ENCODE peak calls at places on chromosome 11, in four cellular contexts. One of them, this sample, is unnamed.

GRCh38 chr11:73159981-73160777 is 18.1 kb upstream of the FCHSD2 start:
- DNase-seq in transverse colon: no peak
- DNase-seq in aorta: peak; percentile 14
- DNase-seq in effector memory CD4-positive, alpha-beta T cell: no peak
- DNase-seq in this sample: no peak

GRCh38 chr11:12219732-12220131 is 109.3 kb downstream of the MICAL2 start:
- DNase-seq in transverse colon: no peak
- DNase-seq in aorta: no peak
- DNase-seq in effector memory CD4-positive, alpha-beta T cell: no peak
- DNase-seq in this sample: no peak

GRCh38 chr11:270451-271208 is 7.6 kb upstream of the NLRP6 start:
- DNase-seq in transverse colon: no peak
- DNase-seq in aorta: no peak
- DNase-seq in effector memory CD4-positive, alpha-beta T cell: no peak
- DNase-seq in this sample: no peak

GRCh38 chr11:71170619-71171018 is 81.8 kb downstream of the SHANK2 start:
- DNase-seq in aorta: no peak
- DNase-seq in transverse colon: no peak
- DNase-seq in effector memory CD4-positive, alpha-beta T cell: no peak
- DNase-seq in this sample: no peak

GRCh38 chr11:19777342-19778102 is 64.9 kb downstream of the NAV2 start:
- DNase-seq in effector memory CD4-positive, alpha-beta T cell: no peak
- DNase-seq in aorta: no peak
- DNase-seq in transverse colon: no peak
- DNase-seq in this sample: no peak

GRCh38 chr11:76839326-76839725 is 21.4 kb upstream of the ACER3 start:
- DNase-seq in transverse colon: peak; percentile 57
- DNase-seq in aorta: no peak
- DNase-seq in effector memory CD4-positive, alpha-beta T cell: no peak
- DNase-seq in this sample: no peak

GRCh38 chr11:65781152-65781961 is 581 bp upstream of the AP5B1 start:
- DNase-seq in transverse colon: peak; percentile 37
- DNase-seq in aorta: peak; percentile 81
- DNase-seq in effector memory CD4-positive, alpha-beta T cell: no peak
- DNase-seq in this sample: no peak

GRCh38 chr11:29432719-29433325 is 584.0 kb downstream of the KCNA4 start:
- DNase-seq in transverse colon: no peak
- DNase-seq in aorta: no peak
- DNase-seq in effector memory CD4-positive, alpha-beta T cell: no peak
- DNase-seq in this sample: no peak

GRCh38 chr11:83157755-83158473 is 983 bp downstream of the PCF11 start:
- DNase-seq in aorta: peak; percentile 82
- DNase-seq in transverse colon: peak; percentile 55
- DNase-seq in effector memory CD4-positive, alpha-beta T cell: peak; percentile 9
- DNase-seq in this sample: peak; percentile 12

GRCh38 chr11:44877908-44878459 is 72.7 kb downstream of the TP53I11 start:
- DNase-seq in transverse colon: no peak
- DNase-seq in effector memory CD4-positive, alpha-beta T cell: no peak
- DNase-seq in aorta: no peak
- DNase-seq in this sample: no peak

GRCh38 chr11:11382858-11383532 is 29.9 kb upstream of the CSNK2A3 start:
- DNase-seq in aorta: no peak
- DNase-seq in transverse colon: no peak
- DNase-seq in effector memory CD4-positive, alpha-beta T cell: no peak
- DNase-seq in this sample: no peak

GRCh38 chr11:35515224-35515623 is 10.2 kb downstream of the PAMR1 start:
- DNase-seq in transverse colon: no peak
- DNase-seq in effector memory CD4-positive, alpha-beta T cell: no peak
- DNase-seq in aorta: no peak
- DNase-seq in this sample: no peak

GRCh38 chr11:121249039-121249663 is 43.4 kb upstream of the SC5D start:
- DNase-seq in aorta: no peak
- DNase-seq in transverse colon: no peak
- DNase-seq in effector memory CD4-positive, alpha-beta T cell: no peak
- DNase-seq in this sample: no peak

GRCh38 chr11:124725719-124726105 is 14.0 kb upstream of the NRGN start:
- DNase-seq in transverse colon: no peak
- DNase-seq in aorta: no peak
- DNase-seq in effector memory CD4-positive, alpha-beta T cell: no peak
- DNase-seq in this sample: no peak

GRCh38 chr11:64180871-64181270 is 5.1 kb upstream of the STIP1 start:
- DNase-seq in aorta: no peak
- DNase-seq in transverse colon: no peak
- DNase-seq in effector memory CD4-positive, alpha-beta T cell: no peak
- DNase-seq in this sample: no peak

DNA sequence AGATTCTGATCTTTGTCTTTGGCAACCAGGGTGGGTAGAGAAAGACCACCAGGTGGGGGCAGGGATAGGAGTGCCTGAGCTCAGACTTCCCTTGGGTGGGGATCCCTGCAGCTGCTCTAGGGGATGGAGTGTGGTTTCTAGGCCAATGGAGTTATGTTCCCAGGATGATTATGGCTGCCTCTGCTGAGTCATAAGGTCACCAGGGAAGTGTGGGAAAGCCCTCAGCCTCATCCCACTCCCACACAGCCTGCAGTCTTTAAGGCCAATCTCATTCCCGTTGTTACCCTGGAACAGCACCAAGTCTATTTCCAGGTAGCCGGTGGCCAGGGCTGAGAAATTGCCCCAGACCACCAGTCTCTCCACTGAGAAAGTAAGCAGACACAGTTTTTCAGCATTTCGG is 2269.3 kb upstream of the RAG2 start:
- DNase-seq in effector memory CD4-positive, alpha-beta T cell: no peak
- DNase-seq in aorta: no peak
- DNase-seq in transverse colon: no peak
- DNase-seq in this sample: no peak
- H3K9me3 ChIP-seq in effector memory CD4-positive, alpha-beta T cell: no peaks in the 10 kb centered on the region
- H3K9me3 ChIP-seq in aorta: no peaks in the 10 kb centered on the region
- H3K9me3 ChIP-seq in transverse colon: peaks cover 4% of the 10 kb centered on the region
- H3K9me3 ChIP-seq in this sample: no peaks in the 10 kb centered on the region

DNA sequence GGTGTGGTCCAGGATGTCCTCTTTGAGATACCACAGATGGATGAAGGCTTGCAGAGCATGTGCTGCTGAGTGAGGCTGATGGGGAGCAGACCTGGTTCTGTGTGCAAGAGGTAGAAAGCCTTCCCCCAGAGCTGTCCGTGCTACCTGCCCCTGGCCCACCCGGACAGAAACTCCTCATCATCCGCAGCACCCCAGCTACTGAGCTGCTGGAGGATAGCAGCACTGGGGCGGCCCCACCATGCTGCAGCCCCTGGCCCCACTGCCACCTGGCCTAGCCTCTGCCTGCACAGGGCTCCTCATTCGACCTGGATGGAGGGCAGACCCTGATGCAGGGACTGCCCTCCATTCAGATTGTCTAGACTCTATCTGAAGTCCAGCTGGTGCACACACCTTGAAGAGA is 50.5 kb downstream of the NCAPD3 start:
- DNase-seq in effector memory CD4-positive, alpha-beta T cell: no peak
- DNase-seq in aorta: peak; percentile 61
- DNase-seq in transverse colon: no peak
- DNase-seq in this sample: no peak
- H3K9me3 ChIP-seq in effector memory CD4-positive, alpha-beta T cell: no peaks in the 10 kb centered on the region
- H3K9me3 ChIP-seq in aorta: no peaks in the 10 kb centered on the region
- H3K9me3 ChIP-seq in transverse colon: no peaks in the 10 kb centered on the region
- H3K9me3 ChIP-seq in this sample: no peaks in the 10 kb centered on the region

DNA sequence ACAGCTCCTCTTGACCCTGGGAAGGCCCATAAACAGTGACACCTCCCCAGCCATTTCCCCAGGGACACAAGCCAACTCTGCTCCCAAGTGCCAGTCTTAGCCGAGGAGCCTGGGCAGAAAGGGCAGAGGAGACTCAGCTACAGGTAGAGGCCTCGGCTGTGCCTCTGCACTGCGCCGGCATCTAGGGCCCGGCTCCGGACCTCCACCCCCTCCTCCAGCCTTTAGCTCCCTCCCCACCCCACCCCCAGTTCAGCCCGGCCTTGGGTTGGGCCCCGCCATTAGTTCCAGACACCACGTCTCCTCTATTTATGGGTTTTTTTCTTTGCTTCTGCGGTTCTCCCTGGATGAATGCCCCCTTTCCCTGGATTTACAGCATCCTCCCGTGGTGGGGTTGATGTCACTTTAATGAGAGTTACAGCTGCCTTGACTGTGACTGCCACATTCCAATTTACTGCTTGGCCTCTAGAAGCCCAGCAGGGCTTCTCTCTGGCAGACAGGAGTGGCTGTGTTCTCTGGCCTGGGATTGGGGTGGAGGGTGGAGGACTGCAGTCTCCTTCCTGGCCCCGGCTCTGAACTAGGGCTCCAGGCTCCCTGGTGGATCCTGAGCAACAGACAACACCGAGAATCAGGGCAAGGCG is 13.5 kb upstream of the OAF start:
- DNase-seq in effector memory CD4-positive, alpha-beta T cell: no peak
- DNase-seq in aorta: no peak
- DNase-seq in transverse colon: peak; percentile 75
- DNase-seq in this sample: no peak
- H3K9me3 ChIP-seq in effector memory CD4-positive, alpha-beta T cell: no peaks in the 10 kb centered on the region
- H3K9me3 ChIP-seq in aorta: no peaks in the 10 kb centered on the region
- H3K9me3 ChIP-seq in transverse colon: no peaks in the 10 kb centered on the region
- H3K9me3 ChIP-seq in this sample: no peaks in the 10 kb centered on the region

GRCh38 chr11:1333860-1334259 is 24.4 kb upstream of the TOLLIP start:
- DNase-seq in aorta: no peak
- DNase-seq in transverse colon: no peak
- DNase-seq in effector memory CD4-positive, alpha-beta T cell: no peak
- DNase-seq in this sample: no peak

GRCh38 chr11:1330473-1330872 is 21.0 kb upstream of the TOLLIP start:
- DNase-seq in effector memory CD4-positive, alpha-beta T cell: no peak
- DNase-seq in transverse colon: no peak
- DNase-seq in aorta: no peak
- DNase-seq in this sample: no peak

GRCh38 chr11:1335264-1335810 is 25.9 kb upstream of the TOLLIP start:
- DNase-seq in transverse colon: no peak
- DNase-seq in aorta: no peak
- DNase-seq in effector memory CD4-positive, alpha-beta T cell: no peak
- DNase-seq in this sample: no peak

GRCh38 chr11:1335811-1336761 is 26.7 kb upstream of the TOLLIP start:
- DNase-seq in aorta: peak; percentile 88
- DNase-seq in effector memory CD4-positive, alpha-beta T cell: peak; percentile 49
- DNase-seq in transverse colon: peak; percentile 69
- DNase-seq in this sample: peak; percentile 36

DNA sequence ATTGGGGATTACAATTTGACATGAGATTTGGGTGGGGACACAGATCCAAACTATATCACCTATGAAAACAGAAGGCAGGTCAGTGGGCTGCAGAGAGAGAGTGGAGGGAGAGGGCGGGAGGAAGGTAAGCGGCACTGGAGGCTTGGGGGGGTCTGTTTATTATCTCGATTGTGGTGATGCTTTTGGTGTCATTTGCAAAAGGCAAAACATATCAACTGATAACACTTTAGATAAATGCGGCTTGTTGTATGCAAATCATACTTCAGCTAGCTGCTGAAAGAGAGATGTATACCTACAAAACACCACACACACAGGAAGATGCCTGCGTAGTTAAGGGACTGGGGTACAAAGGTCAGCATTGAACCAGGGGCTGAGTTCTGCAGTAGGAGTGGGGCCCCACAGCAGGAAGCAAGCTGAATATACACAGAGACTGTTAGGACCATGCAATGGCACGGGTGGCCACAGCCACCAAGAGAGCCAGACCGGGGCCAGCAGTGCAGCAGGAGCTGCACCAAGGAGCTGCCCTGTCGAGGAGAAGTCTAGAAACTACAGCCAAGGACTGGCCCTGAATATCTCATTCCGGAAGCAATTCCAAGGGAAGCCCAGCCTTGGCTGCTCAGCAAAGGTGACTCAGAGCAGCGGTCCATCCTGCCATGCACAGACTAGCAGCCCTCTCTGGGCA is 23.8 kb upstream of the TOLLIP start:
- DNase-seq in effector memory CD4-positive, alpha-beta T cell: no peak
- DNase-seq in aorta: no peak
- DNase-seq in transverse colon: no peak
- DNase-seq in this sample: no peak
- H3K9me3 ChIP-seq in effector memory CD4-positive, alpha-beta T cell: peaks cover 10% of the 10 kb centered on the region
- H3K9me3 ChIP-seq in aorta: no peaks in the 10 kb centered on the region
- H3K9me3 ChIP-seq in transverse colon: no peaks in the 10 kb centered on the region
- H3K9me3 ChIP-seq in this sample: no peaks in the 10 kb centered on the region

GRCh38 chr11:17371614-17372013 is 16.8 kb downstream of the KCNJ11 start:
- DNase-seq in transverse colon: no peak
- DNase-seq in effector memory CD4-positive, alpha-beta T cell: no peak
- DNase-seq in aorta: no peak
- DNase-seq in this sample: no peak
- H3K9me3 ChIP-seq in transverse colon: peaks cover 39% of the 10 kb centered on the region
- H3K9me3 ChIP-seq in effector memory CD4-positive, alpha-beta T cell: peaks cover 7% of the 10 kb centered on the region
- H3K9me3 ChIP-seq in aorta: peaks cover 30% of the 10 kb centered on the region
- H3K9me3 ChIP-seq in this sample: peaks cover 21% of the 10 kb centered on the region

GRCh38 chr11:37942081-37942480 is 1344.0 kb upstream of the RAG2 start:
- DNase-seq in effector memory CD4-positive, alpha-beta T cell: no peak
- DNase-seq in transverse colon: no peak
- DNase-seq in aorta: no peak
- DNase-seq in this sample: no peak

GRCh38 chr11:37948258-37948657 is 1350.2 kb upstream of the RAG2 start:
- DNase-seq in transverse colon: no peak
- DNase-seq in effector memory CD4-positive, alpha-beta T cell: no peak
- DNase-seq in aorta: no peak
- DNase-seq in this sample: no peak

GRCh38 chr11:37952035-37952434 is 1354.0 kb upstream of the RAG2 start:
- DNase-seq in aorta: no peak
- DNase-seq in transverse colon: no peak
- DNase-seq in effector memory CD4-positive, alpha-beta T cell: no peak
- DNase-seq in this sample: no peak

GRCh38 chr11:37947816-37948215 is 1349.8 kb upstream of the RAG2 start:
- DNase-seq in transverse colon: no peak
- DNase-seq in aorta: no peak
- DNase-seq in effector memory CD4-positive, alpha-beta T cell: no peak
- DNase-seq in this sample: no peak

DNA sequence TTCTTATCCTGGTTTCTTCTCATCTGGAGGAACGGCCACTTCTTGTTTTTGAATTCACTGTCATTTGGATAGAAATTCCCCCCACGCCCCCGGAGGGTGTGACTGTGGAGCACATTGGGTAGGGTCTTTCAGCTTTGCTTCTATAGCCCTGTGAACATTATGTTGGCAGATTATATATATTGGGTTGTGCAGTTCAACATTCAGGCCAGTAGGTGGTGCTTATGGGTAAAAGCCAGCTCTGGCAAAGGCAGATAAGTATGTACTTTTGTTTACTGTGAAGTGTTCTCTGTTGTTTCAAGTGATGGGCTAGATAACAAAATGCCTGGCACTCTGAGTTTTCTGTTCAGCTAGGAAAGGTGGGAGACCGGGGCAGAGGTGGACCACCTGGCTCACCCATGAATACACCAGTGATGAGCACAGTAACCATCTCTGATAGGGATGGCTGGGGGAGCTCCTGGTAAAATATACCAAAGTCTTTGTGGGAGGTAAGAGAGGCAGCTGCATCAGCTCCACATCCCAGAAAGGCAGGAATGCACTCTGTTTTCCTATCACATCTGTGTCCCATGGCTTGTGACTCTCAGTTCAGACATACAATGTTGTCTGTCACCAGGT is 1348.2 kb upstream of the RAG2 start:
- DNase-seq in transverse colon: peak; percentile 12
- DNase-seq in aorta: no peak
- DNase-seq in effector memory CD4-positive, alpha-beta T cell: no peak
- DNase-seq in this sample: no peak
- H3K9me3 ChIP-seq in transverse colon: peaks cover 3% of the 10 kb centered on the region
- H3K9me3 ChIP-seq in aorta: no peaks in the 10 kb centered on the region
- H3K9me3 ChIP-seq in effector memory CD4-positive, alpha-beta T cell: no peaks in the 10 kb centered on the region
- H3K9me3 ChIP-seq in this sample: no peaks in the 10 kb centered on the region

GRCh38 chr11:2663506-2663905 is 36.3 kb downstream of the KCNQ1OT1 start:
- DNase-seq in transverse colon: no peak
- DNase-seq in aorta: no peak
- DNase-seq in effector memory CD4-positive, alpha-beta T cell: no peak
- DNase-seq in this sample: no peak
- H3K9me3 ChIP-seq in transverse colon: peaks cover 13% of the 10 kb centered on the region
- H3K9me3 ChIP-seq in aorta: peaks cover 6% of the 10 kb centered on the region
- H3K9me3 ChIP-seq in effector memory CD4-positive, alpha-beta T cell: no peaks in the 10 kb centered on the region
- H3K9me3 ChIP-seq in this sample: no peaks in the 10 kb centered on the region

This sample was measured in T-helper 17 cell.